ENCODE peak calls at places on chromosomes 7 and 10, in five cellular contexts. N is tibial artery, U is lower lobe of right lung, Y is spleen, I is PC-3. J is an unnamed sample.

GRCh38 chr10:3811331-3811870 is 26.4 kb upstream of the KLF6 start:
- DNase-seq in N (no peak), U (no peak), Y (no peak), I (peak; percentile 50), J (no peak)

GRCh38 chr10:61280303-61280702 is 172.9 kb downstream of the TMEM26 start:
- DNase-seq in N (no peak), U (no peak), Y (no peak), I (peak; percentile 94), J (no peak)

GRCh38 chr7:10237306-10237705 is 736.4 kb upstream of the PHF14 start:
- DNase-seq in N (no peak), U (no peak), Y (no peak), I (peak; percentile 6), J (no peak)

GRCh38 chr10:8534089-8534488 is 479.6 kb downstream of the GATA3 start:
- DNase-seq in N (no peak), U (no peak), Y (no peak), I (no peak), J (no peak)

GRCh38 chr7:132895231-132895630 is 186.7 kb downstream of the CHCHD3 start:
- DNase-seq in N (no peak), U (no peak), Y (no peak), I (no peak), J (no peak)

GRCh38 chr10:132576671-132577349 is 39.2 kb downstream of the INPP5A start:
- DNase-seq in N (no peak), U (no peak), Y (no peak), I (no peak), J (peak; percentile 50)

GRCh38 chr7:17029150-17029549 is 147.4 kb upstream of the AGR3 start:
- DNase-seq in N (no peak), U (no peak), Y (no peak), I (no peak), J (no peak)

GRCh38 chr10:3365630-3366029 is 193.0 kb upstream of the PITRM1 start:
- DNase-seq in N (no peak), U (no peak), Y (no peak), I (peak; percentile 72), J (no peak)

GRCh38 chr7:3176112-3176836 is 124.8 kb upstream of the SDK1 start:
- DNase-seq in N (no peak), U (peak; percentile 6), Y (peak; percentile 14), I (no peak), J (no peak)

GRCh38 chr10:34188221-34188620 is 626.9 kb downstream of the PARD3 start:
- DNase-seq in N (no peak), U (no peak), Y (no peak), I (no peak), J (no peak)

GRCh38 chr10:48199580-48200377 is 74.7 kb downstream of the FRMPD2 start:
- DNase-seq in N (no peak), U (no peak), Y (no peak), I (no peak), J (no peak)

GRCh38 chr7:98034044-98035035 is 44.3 kb upstream of the OCM2 start:
- DNase-seq in N (no peak), U (no peak), Y (no peak), I (no peak), J (no peak)

GRCh38 chr10:28986117-28986792 is 302.6 kb upstream of the LYZL1 start:
- DNase-seq in N (no peak), U (no peak), Y (no peak), I (peak; percentile 61), J (no peak)

GRCh38 chr7:2787251-2787968 is 56.7 kb downstream of the GNA12 start:
- DNase-seq in N (no peak), U (no peak), Y (no peak), I (no peak), J (no peak)

GRCh38 chr10:32790483-32790882 is 167.5 kb downstream of the ITGB1 start:
- DNase-seq in N (no peak), U (no peak), Y (no peak), I (no peak), J (no peak)

GRCh38 chr7:123966936-123967335 is 41.9 kb downstream of the SPAM1 start:
- DNase-seq in N (no peak), U (no peak), Y (no peak), I (no peak), J (no peak)

GRCh38 chr10:31929260-31929985 is 792 bp upstream of the ARHGAP12 start:
- DNase-seq in N (peak; percentile 79), U (peak; percentile 68), Y (peak; percentile 91), I (peak; percentile 25), J (peak; percentile 85)

DNA sequence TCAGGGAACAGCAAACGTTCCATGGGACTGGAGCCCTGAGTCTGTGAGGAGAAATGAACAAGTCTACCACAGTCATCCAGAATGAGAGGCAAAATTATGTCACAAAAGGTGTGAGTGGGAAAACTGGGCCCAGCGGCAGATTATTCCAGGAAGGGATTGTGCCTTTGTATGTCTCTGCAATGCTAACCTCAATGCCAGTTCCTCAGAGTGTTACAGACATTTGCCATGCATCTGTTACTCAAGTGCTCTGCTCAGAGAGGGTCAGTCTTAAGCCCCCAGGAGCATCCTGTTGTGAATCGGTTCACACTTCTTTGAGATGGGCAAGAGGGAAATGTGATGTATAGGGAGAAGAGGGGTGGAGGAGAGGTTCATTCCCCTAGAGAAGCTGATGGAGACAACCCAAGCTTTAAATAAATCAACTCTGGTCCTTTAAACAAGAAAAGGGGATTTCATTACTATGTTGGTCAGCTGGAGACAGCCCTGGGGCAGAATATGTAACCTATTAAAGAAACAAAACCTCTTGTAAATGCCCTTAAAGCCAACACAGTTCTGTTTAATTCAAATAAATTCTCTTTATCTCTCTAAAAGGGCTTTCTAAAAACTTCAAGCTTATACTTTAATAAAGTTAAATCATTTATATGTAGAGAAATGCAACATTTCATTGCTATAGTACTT is 85.9 kb upstream of the GRB10 start:
- DNase-seq in N (no peak), U (no peak), Y (no peak), I (peak; percentile 53), J (no peak)
- H3K27ac ChIP-seq in N (no peak overlapping the region), U (no peak overlapping the region), Y (no peak overlapping the region), I (peak overlapping the region; percentile 85), J (no peak overlapping the region)

GRCh38 chr7:152025077-152025936 is at the start of gene GALNT11:
- DNase-seq in N (peak; percentile 91), U (peak; percentile 91), Y (peak; percentile 96), I (peak; percentile 78), J (peak; percentile 83)
- TF ChIP-seq CTCF in N (peak; percentile 32), U (peak; percentile 26), Y (no peak), I (no peak), J (peak; percentile 13)

GRCh38 chr10:124745678-124746077 is 1.5 kb upstream of the FAM53B start:
- DNase-seq in N (no peak), U (no peak), Y (no peak), I (peak; percentile 76), J (no peak)

GRCh38 chr10:124746992-124747391 is 2.8 kb upstream of the FAM53B start:
- DNase-seq in N (no peak), U (no peak), Y (no peak), I (no peak), J (no peak)

GRCh38 chr10:124748953-124749645 is 4.9 kb upstream of the FAM53B start:
- DNase-seq in N (no peak), U (no peak), Y (no peak), I (no peak), J (no peak)

GRCh38 chr10:124747745-124748144 is 3.6 kb upstream of the FAM53B start:
- DNase-seq in N (no peak), U (no peak), Y (no peak), I (no peak), J (no peak)

DNA sequence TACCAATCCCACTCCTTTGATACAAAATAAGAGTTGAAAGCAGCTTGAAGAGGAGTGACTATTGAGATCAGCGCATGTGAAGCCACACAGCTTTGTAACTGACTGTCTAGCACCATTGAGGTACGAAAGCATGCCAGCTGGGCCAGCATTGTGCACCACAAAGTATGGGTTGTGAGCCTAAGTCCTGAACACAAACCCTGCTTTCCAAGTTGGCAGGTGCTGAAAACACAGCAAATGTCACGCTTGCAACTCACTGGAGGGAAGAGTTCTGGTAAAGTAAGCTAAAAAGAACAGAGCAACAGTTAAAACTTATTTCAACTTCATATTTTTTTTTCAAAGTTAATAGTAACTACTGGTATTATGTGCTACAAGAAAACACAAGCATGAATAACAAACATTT is 4.0 kb upstream of the FAM53B start:
- DNase-seq in N (no peak), U (no peak), Y (no peak), I (no peak), J (no peak)
- H3K27ac ChIP-seq in N (no peak overlapping the region), U (no peak overlapping the region), Y (no peak overlapping the region), I (no peak overlapping the region), J (no peak overlapping the region)

DNA sequence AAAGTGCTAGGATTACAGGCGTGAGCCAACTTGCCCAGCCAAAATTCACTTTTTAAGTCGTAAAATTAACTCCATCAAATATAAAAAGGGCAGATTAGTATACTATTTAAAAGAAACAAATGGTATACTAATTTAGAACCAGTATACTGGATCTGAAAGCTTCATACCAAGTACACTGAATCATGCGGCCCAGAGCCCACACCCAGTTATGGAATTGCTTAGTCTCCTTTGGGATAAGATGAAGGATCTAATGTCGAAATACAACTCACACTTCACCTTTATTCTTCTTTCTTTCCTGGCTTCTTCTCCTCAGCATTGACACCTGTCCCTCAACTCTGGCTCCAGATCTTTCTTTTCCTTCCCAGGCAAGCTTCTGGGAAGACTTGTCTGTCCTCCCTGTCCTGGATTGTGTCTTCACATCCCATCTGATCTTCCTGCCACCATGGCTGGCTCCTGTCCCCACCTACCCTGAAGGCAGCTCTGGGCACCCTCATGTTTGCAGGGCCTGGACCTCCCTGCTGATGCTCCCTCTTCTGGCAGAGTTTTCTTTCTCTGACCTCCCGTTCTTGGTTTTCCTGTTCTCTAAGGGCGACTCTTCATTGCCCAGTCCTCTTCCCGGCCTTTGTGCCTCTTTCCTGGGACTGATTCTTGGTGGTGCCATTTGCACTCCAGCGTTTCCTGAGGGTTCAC is 57.8 kb upstream of the CTBP2 start:
- DNase-seq in N (no peak), U (no peak), Y (no peak), I (peak; percentile 60), J (no peak)
- TF ChIP-seq CTCF in N (no peak), U (no peak), Y (no peak), I (peak; percentile 25), J (no peak)

DNA sequence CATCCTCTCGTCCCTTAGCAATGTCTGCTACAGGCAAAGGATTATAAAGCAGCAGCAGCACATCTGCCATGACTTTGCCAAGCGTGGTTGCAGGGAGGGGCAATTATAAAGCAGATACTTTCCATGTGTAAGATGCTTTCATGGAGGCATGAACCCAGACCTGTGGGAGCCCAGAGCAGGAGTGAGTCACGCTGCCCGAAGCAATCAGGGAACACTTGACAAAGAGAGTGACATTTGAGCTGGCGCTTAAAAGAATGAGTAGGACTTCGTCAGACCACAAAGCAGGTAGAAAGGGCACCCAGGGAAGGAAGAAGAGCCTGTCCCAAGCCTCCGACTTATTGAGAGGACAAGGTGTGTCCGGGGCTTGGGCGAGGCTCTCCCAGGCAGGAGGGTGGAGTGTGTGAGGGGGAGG is 147.2 kb downstream of the MYOF start:
- DNase-seq in N (no peak), U (no peak), Y (no peak), I (peak; percentile 95), J (no peak)
- H3K27ac ChIP-seq in N (no peak overlapping the region), U (no peak overlapping the region), Y (no peak overlapping the region), I (peak overlapping the region; percentile 98), J (no peak overlapping the region)

GRCh38 chr7:44131173-44132009 is 8.0 kb upstream of the POLD2 start:
- DNase-seq in N (no peak), U (no peak), Y (no peak), I (peak; percentile 44), J (no peak)
- TF ChIP-seq CTCF in N (no peak), U (no peak), Y (no peak), I (peak; percentile 60), J (peak; percentile 58)

J was measured in right atrium auricular region.